ENCODE peak calls at places on chromosomes 2 and 18, in five cellular contexts. Z, L, R, J and I are unnamed samples.

GRCh38 chr2:133837441-133838090 is 269.3 kb upstream of the NCKAP5 start:
- DNase-seq in Z (no peak), L (no peak), R (no peak), J (no peak), I (no peak)

GRCh38 chr18:56068030-56068671 is 480.2 kb upstream of the TCF4 start:
- DNase-seq in Z (no peak), L (no peak), R (no peak), J (no peak), I (no peak)

GRCh38 chr2:637406-637776 is 39.8 kb downstream of the TMEM18 start:
- DNase-seq in Z (no peak), L (no peak), R (no peak), J (no peak), I (no peak)

GRCh38 chr2:176424756-176425155 is 155.5 kb downstream of the MTX2 start:
- DNase-seq in Z (peak), L (no peak), R (no peak), J (no peak), I (no peak)

GRCh38 chr2:204849887-204850286 is 304.6 kb downstream of the PARD3B start:
- DNase-seq in Z (no peak), L (no peak), R (no peak), J (no peak), I (no peak)

GRCh38 chr18:21991081-21991534 is 178.3 kb upstream of the GATA6 start:
- DNase-seq in Z (peak), L (no peak), R (no peak), J (no peak), I (no peak)

GRCh38 chr2:234273887-234274584 is 222.8 kb downstream of the ARL4C start:
- DNase-seq in Z (no peak), L (no peak), R (no peak), J (no peak), I (no peak)

GRCh38 chr2:27717070-27717453 is 53.4 kb downstream of the SLC4A1AP start:
- DNase-seq in Z (no peak), L (no peak), R (peak), J (no peak), I (no peak)

GRCh38 chr18:59853380-59853779 is 46.4 kb upstream of the PMAIP1 start:
- DNase-seq in Z (no peak), L (no peak), R (no peak), J (no peak), I (no peak)

GRCh38 chr2:241272722-241273551 is 42.5 kb downstream of the HDLBP start:
- DNase-seq in Z (peak), L (peak), R (peak), J (peak), I (no peak)

GRCh38 chr2:57893347-57893746 is 153.3 kb upstream of the VRK2 start:
- DNase-seq in Z (no peak), L (no peak), R (no peak), J (no peak), I (no peak)

GRCh38 chr2:34475141-34475540 is 876.0 kb upstream of the FAM98A start:
- DNase-seq in Z (no peak), L (no peak), R (no peak), J (no peak), I (no peak)

GRCh38 chr18:74635202-74635969 is 37.7 kb downstream of the ZNF407 start:
- DNase-seq in Z (peak), L (no peak), R (no peak), J (no peak), I (no peak)

GRCh38 chr2:156399950-156400703 is 36.1 kb upstream of the GPD2 start:
- DNase-seq in Z (peak), L (peak), R (peak), J (no peak), I (peak)

GRCh38 chr2:201860541-201861154 is 54.3 kb downstream of the CDK15 start:
- DNase-seq in Z (peak), L (no peak), R (no peak), J (no peak), I (no peak)

GRCh38 chr2:217551229-217551909 is 451.4 kb downstream of the TNS1 start:
- DNase-seq in Z (peak), L (no peak), R (no peak), J (no peak), I (no peak)

GRCh38 chr2:67259581-67260347 is 137.4 kb upstream of the ETAA1 start:
- DNase-seq in Z (peak), L (no peak), R (peak), J (no peak), I (no peak)

GRCh38 chr2:29113891-29114321 is 1.3 kb upstream of the CLIP4 start:
- DNase-seq in Z (peak), L (no peak), R (peak), J (no peak), I (peak)

GRCh38 chr2:196403471-196403870 is 232.1 kb upstream of the STK17B start:
- DNase-seq in Z (no peak), L (no peak), R (no peak), J (no peak), I (no peak)

GRCh38 chr2:14492920-14493503 is 139.5 kb upstream of the LRATD1 start:
- DNase-seq in Z (peak), L (no peak), R (no peak), J (no peak), I (no peak)

GRCh38 chr18:21242141-21243040 is at the start of gene GREB1L:
- DNase-seq in Z (peak), L (peak), R (peak), J (no peak), I (no peak)

GRCh38 chr2:171208648-171209047 is 48.0 kb upstream of the TLK1 start:
- DNase-seq in Z (no peak), L (no peak), R (no peak), J (no peak), I (no peak)

GRCh38 chr18:58787750-58788149 is 76.9 kb upstream of the ZNF532 start:
- DNase-seq in Z (no peak), L (no peak), R (no peak), J (no peak), I (no peak)

GRCh38 chr2:209788925-209789324 is 17.3 kb downstream of the UNC80 start:
- DNase-seq in Z (no peak), L (no peak), R (no peak), J (no peak), I (no peak)

GRCh38 chr2:53490659-53491058 is 276.9 kb upstream of the CHAC2 start:
- DNase-seq in Z (peak), L (no peak), R (peak), J (no peak), I (no peak)

GRCh38 chr2:204655101-204655500 is 109.8 kb downstream of the PARD3B start:
- DNase-seq in Z (no peak), L (no peak), R (no peak), J (no peak), I (no peak)

GRCh38 chr2:74835831-74836674 is 2.1 kb downstream of the HK2 start:
- DNase-seq in Z (peak), L (no peak), R (no peak), J (no peak), I (no peak)

GRCh38 chr2:215441560-215442391 is 5.9 kb upstream of the FN1 start:
- DNase-seq in Z (no peak), L (no peak), R (no peak), J (no peak), I (no peak)

GRCh38 chr2:52193804-52194203 is 1161.9 kb upstream of the NRXN1 start:
- DNase-seq in Z (no peak), L (no peak), R (no peak), J (no peak), I (no peak)

GRCh38 chr2:109318150-109318948 is 189.3 kb downstream of the SH3RF3 start:
- DNase-seq in Z (peak), L (peak), R (peak), J (no peak), I (no peak)
- TF ChIP-seq CTCF in Z (peak), L (no peak), R (peak), J (no peak), I (no peak)

DNA sequence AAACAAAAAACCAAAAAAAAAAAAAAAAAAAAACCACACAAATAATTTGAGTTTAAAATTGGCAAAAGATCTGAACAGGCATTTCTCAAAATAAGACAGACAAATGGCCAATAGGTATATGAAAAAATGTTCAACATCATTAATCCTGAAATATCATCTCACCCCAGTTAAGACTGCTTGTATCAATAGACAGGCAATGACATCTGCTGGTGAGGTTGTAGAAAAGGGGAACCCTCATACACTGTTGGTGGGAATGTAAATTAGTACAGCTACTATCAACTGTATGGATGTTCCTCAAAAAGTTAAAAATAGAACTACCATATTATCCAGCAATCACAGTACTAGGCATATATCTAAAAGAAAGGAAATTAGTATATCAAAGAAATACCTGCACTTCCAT is 523.1 kb downstream of the XIRP2 start:
- DNase-seq in Z (no peak), L (no peak), R (no peak), J (no peak), I (no peak)
- TF ChIP-seq CTCF in Z (no peak), L (no peak), R (peak), J (no peak), I (no peak)

GRCh38 chr2:172788871-172789270 is 53.2 kb downstream of the RAPGEF4 start:
- DNase-seq in Z (no peak), L (no peak), R (no peak), J (no peak), I (no peak)

GRCh38 chr2:172790404-172790803 is 54.8 kb downstream of the RAPGEF4 start:
- DNase-seq in Z (no peak), L (no peak), R (no peak), J (no peak), I (no peak)

GRCh38 chr2:172792711-172793110 is 57.1 kb downstream of the RAPGEF4 start:
- DNase-seq in Z (no peak), L (no peak), R (no peak), J (no peak), I (no peak)

DNA sequence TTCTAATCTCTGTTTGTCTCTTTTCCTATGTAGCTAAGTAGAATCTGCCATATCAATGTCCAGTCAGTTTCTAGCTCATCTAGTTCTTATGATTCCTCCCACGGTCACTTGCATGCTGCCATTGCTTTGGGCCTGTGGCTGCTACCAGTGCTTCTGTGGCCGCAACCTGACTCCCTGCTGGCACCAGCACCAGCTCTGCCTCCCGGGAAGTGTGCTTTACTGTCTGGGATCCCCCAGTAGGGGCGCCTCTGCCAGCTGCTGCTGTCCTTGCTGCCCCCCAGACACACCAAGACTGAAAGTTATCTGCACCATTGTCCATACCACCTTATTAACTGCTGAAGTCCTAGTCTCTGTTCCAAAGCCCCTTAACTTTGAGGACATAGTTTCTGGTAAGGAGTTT is 56.3 kb downstream of the RAPGEF4 start:
- DNase-seq in Z (no peak), L (no peak), R (no peak), J (no peak), I (no peak)
- TF ChIP-seq CTCF in Z (no peak), L (no peak), R (no peak), J (no peak), I (no peak)

GRCh38 chr2:46818141-46818552 is 97.5 kb downstream of the MCFD2 start:
- DNase-seq in Z (no peak), L (peak), R (peak), J (no peak), I (no peak)
- TF ChIP-seq CTCF in Z (no peak), L (no peak), R (no peak), J (no peak), I (no peak)

DNA sequence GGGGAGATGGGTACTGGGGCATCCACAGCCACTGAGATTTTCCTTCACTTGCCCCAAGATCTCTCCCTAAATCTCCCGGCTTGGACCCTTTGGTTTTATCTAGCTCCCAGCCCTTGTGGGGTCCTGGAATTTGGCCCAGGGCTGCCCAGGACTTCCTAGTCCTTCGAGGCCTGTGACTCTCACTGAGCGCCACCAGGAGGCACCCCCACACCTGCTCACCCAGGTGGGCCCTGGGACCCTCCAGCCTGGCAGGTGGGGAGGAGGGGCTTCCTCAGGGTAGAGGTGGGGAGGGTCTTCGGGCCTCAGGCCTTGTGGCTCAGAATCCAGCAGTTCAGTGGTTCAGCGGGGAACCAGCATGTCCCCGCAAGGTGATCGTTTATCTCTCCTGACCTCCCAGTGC is 11.9 kb upstream of the PRSS56 start:
- DNase-seq in Z (no peak), L (no peak), R (no peak), J (no peak), I (no peak)
- TF ChIP-seq CTCF in Z (no peak), L (no peak), R (no peak), J (no peak), I (no peak)

GRCh38 chr2:64348386-64349142 is 105.4 kb upstream of the LGALSL start:
- DNase-seq in Z (peak), L (no peak), R (no peak), J (no peak), I (no peak)

GRCh38 chr2:64349143-64349530 is 104.8 kb upstream of the LGALSL start:
- DNase-seq in Z (no peak), L (no peak), R (no peak), J (no peak), I (no peak)

GRCh38 chr2:64352292-64352691 is 101.7 kb upstream of the LGALSL start:
- DNase-seq in Z (no peak), L (no peak), R (no peak), J (no peak), I (no peak)

GRCh38 chr2:64354857-64355680 is 98.9 kb upstream of the LGALSL start:
- DNase-seq in Z (no peak), L (no peak), R (no peak), J (no peak), I (no peak)

GRCh38 chr2:64350996-64351395 is 103.0 kb upstream of the LGALSL start:
- DNase-seq in Z (no peak), L (no peak), R (no peak), J (no peak), I (no peak)
- TF ChIP-seq CTCF in Z (no peak), L (no peak), R (no peak), J (no peak), I (no peak)

DNA sequence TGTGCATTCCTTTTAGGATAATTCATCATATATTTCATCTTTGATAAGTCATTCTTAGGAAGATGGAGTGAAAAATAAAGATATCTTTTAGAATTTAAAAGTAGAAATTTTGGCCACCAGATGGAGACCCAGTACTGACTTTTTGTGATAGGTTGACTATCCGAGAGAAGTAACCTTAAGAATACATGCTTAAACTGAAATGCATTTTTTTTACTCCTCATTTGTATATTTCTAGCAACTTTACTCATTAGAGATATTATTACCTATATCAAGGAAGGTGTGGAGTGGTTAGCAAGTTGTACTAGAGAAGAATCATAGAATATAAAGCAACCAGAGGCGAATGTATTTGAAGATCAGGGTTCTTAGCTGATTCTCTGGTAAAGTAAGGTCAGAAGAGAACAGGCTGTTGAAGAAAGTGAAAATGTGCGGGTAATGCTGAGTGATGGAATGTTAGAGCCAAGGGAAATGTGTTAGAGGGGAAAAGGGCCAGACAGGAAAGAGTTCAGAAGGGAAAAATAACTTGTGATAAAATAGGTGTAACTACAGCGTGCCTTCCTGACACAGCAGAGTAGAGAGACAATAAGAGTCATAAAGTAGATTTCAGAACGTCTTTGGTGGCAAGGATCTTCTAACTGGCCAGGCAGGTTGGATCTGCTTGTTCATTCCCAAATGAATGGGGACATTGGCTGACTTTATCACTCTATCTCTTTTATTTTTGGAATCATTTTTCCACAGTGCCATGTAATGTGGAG is 52.3 kb downstream of the TDRD15 start:
- DNase-seq in Z (peak), L (no peak), R (no peak), J (no peak), I (no peak)
- TF ChIP-seq CTCF in Z (peak), L (peak), R (peak), J (no peak), I (peak)

GRCh38 chr2:118061135-118061955 is 26.9 kb upstream of the INSIG2 start:
- DNase-seq in Z (no peak), L (no peak), R (no peak), J (no peak), I (peak)
- TF ChIP-seq CTCF in Z (peak), L (no peak), R (peak), J (no peak), I (peak)

DNA sequence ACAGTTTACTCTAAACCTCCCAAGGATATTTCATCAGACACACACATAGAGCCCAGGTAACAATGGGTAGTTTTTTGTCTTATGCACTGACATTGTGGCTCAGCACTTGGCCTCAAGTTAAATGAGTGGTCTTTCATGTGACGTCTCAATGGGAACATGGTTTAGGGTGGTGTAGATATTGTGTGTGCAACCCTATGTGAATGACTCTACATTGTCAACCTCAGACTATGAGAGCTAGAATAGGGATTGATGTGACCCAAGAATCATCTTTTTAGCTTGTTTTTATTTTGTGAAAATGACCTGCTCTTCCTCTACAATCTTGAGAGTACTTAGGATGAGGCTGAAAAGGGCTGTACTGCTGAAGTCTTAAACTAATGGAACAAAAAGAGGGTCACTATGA is 86.2 kb downstream of the SCN1A start:
- DNase-seq in Z (no peak), L (no peak), R (no peak), J (no peak), I (no peak)
- TF ChIP-seq CTCF in Z (no peak), L (no peak), R (no peak), J (no peak), I (no peak)

GRCh38 chr2:8627692-8628085 is 54.2 kb upstream of the ID2 start:
- DNase-seq in Z (peak), L (no peak), R (no peak), J (no peak), I (no peak)
- TF ChIP-seq CTCF in Z (peak), L (no peak), R (no peak), J (no peak), I (no peak)